ENCODE peak calls at places on chromosomes 7 and 10, in seven cellular contexts. I is left ventricle myocardium inferior, R is cardiac muscle cell, P is heart right ventricle, M is adipocyte, W is tibial nerve, D is GM23338. Y is an unnamed sample.

GRCh38 chr10:70190581-70190980 is 20.3 kb upstream of the SAR1A start:
- DNase-seq in I (no peak), R (peak; percentile 72), P (no peak), M (peak; percentile 52), W (no peak), D (no peak), Y (no peak)

GRCh38 chr7:17062433-17063383 is 180.9 kb upstream of the AGR3 start:
- DNase-seq in I (no peak), R (no peak), P (no peak), M (peak; percentile 47), W (no peak), D (no peak), Y (no peak)

GRCh38 chr7:75984130-75985008 is 10.0 kb downstream of the TMEM120A start:
- DNase-seq in I (no peak), R (no peak), P (no peak), M (no peak), W (no peak), D (no peak), Y (no peak)

GRCh38 chr10:56317603-56318002 is 43.5 kb downstream of the ZWINT start:
- DNase-seq in I (no peak), R (no peak), P (no peak), M (no peak), W (no peak), D (no peak), Y (no peak)

GRCh38 chr7:78751253-78751652 is 702.2 kb downstream of the MAGI2 start:
- DNase-seq in I (no peak), R (no peak), P (no peak), M (no peak), W (no peak), D (no peak), Y (no peak)

GRCh38 chr7:43655584-43655983 is 72.7 kb downstream of the STK17A start:
- DNase-seq in I (no peak), R (no peak), P (no peak), M (no peak), W (no peak), D (no peak), Y (no peak)

GRCh38 chr7:100141554-100141949 is 7.2 kb upstream of the LAMTOR4 start:
- DNase-seq in I (no peak), R (no peak), P (no peak), M (no peak), W (no peak), D (no peak), Y (no peak)

GRCh38 chr10:33524966-33525365 is 190.5 kb upstream of the NRP1 start:
- DNase-seq in I (no peak), R (no peak), P (no peak), M (peak; percentile 76), W (no peak), D (no peak), Y (no peak)

GRCh38 chr10:130336612-130337304 is 200.6 kb downstream of the GLRX3 start:
- DNase-seq in I (no peak), R (no peak), P (no peak), M (no peak), W (no peak), D (no peak), Y (no peak)

GRCh38 chr7:101258243-101258731 is 13.4 kb upstream of the FIS1 start:
- DNase-seq in I (no peak), R (no peak), P (no peak), M (no peak), W (no peak), D (no peak), Y (no peak)

GRCh38 chr7:86643478-86644281 is at the start of gene GRM3:
- DNase-seq in I (peak; percentile 24), R (peak; percentile 88), P (no peak), M (no peak), W (no peak), D (peak; percentile 91), Y (no peak)

GRCh38 chr7:47581821-47582747 is at the start of gene TNS3:
- DNase-seq in I (peak; percentile 44), R (peak; percentile 68), P (no peak), M (peak; percentile 83), W (no peak), D (peak; percentile 78), Y (peak; percentile 62)

GRCh38 chr10:118802126-118802793 is 47.5 kb upstream of the CACUL1 start:
- DNase-seq in I (no peak), R (no peak), P (no peak), M (no peak), W (no peak), D (no peak), Y (no peak)

GRCh38 chr10:3806603-3807002 is 21.6 kb upstream of the KLF6 start:
- DNase-seq in I (no peak), R (no peak), P (no peak), M (peak; percentile 76), W (no peak), D (no peak), Y (no peak)

GRCh38 chr10:10311966-10312365 is 705.7 kb upstream of the CELF2 start:
- DNase-seq in I (no peak), R (no peak), P (no peak), M (no peak), W (no peak), D (no peak), Y (no peak)

GRCh38 chr7:24728503-24729364 is 28.5 kb downstream of the GSDME start:
- DNase-seq in I (no peak), R (no peak), P (no peak), M (no peak), W (no peak), D (no peak), Y (no peak)

DNA sequence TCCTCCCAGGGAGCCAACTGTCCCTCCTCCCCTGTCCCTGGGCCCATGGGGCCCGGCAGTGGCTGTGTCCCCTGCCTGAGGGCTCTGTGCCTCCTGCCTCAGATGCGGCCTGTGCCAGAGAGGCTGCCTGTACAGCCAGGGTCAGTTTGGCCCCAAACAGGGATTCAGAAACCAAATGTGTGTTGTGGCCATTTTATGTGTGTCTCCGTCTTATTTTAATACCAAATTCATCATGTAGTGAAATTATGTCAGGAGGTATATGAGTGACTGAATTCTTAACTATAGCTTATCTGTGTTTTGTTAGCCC is 114.8 kb downstream of the NT5C2 start:
- DNase-seq in I (no peak), R (no peak), P (no peak), M (no peak), W (no peak), D (no peak), Y (no peak)
- H3K36me3 ChIP-seq in I (peaks cover 28% of the 10 kb centered on the region), R (peaks cover 3% of the 10 kb centered on the region), P (peaks cover 31% of the 10 kb centered on the region), M (peaks cover 4% of the 10 kb centered on the region), W (no peaks in the 10 kb centered on the region), D (no peaks in the 10 kb centered on the region), Y (peaks cover 4% of the 10 kb centered on the region)

GRCh38 chr7:2667843-2668242 is 20.2 kb upstream of the AMZ1 start:
- DNase-seq in I (no peak), R (no peak), P (no peak), M (no peak), W (no peak), D (no peak), Y (no peak)

GRCh38 chr7:2666130-2666529 is 21.9 kb upstream of the AMZ1 start:
- DNase-seq in I (no peak), R (no peak), P (no peak), M (no peak), W (no peak), D (no peak), Y (no peak)

GRCh38 chr7:2670171-2670570 is 17.8 kb upstream of the AMZ1 start:
- DNase-seq in I (no peak), R (no peak), P (no peak), M (no peak), W (no peak), D (no peak), Y (no peak)

GRCh38 chr7:2666588-2667250 is 21.3 kb upstream of the AMZ1 start:
- DNase-seq in I (no peak), R (no peak), P (no peak), M (no peak), W (no peak), D (no peak), Y (no peak)

GRCh38 chr7:2668401-2668800 is 19.6 kb upstream of the AMZ1 start:
- DNase-seq in I (no peak), R (no peak), P (no peak), M (no peak), W (no peak), D (no peak), Y (no peak)
- H3K36me3 ChIP-seq in I (no peaks in the 10 kb centered on the region), R (no peaks in the 10 kb centered on the region), P (no peaks in the 10 kb centered on the region), M (no peaks in the 10 kb centered on the region), W (no peaks in the 10 kb centered on the region), D (no peaks in the 10 kb centered on the region), Y (no peaks in the 10 kb centered on the region)

GRCh38 chr7:116901143-116901542 is 38.8 kb downstream of the CAPZA2 start:
- DNase-seq in I (no peak), R (no peak), P (no peak), M (no peak), W (no peak), D (no peak), Y (no peak)
- H3K36me3 ChIP-seq in I (peaks cover 40% of the 10 kb centered on the region), R (peaks cover 62% of the 10 kb centered on the region), P (peaks cover 82% of the 10 kb centered on the region), M (peaks cover 72% of the 10 kb centered on the region), W (no peaks in the 10 kb centered on the region), D (peaks cover 2% of the 10 kb centered on the region), Y (no peaks in the 10 kb centered on the region)

GRCh38 chr7:66142996-66143395 is 28.3 kb downstream of the CRCP start:
- DNase-seq in I (no peak), R (no peak), P (no peak), M (no peak), W (no peak), D (no peak), Y (no peak)

GRCh38 chr7:66143876-66144332 is 29.3 kb downstream of the CRCP start:
- DNase-seq in I (no peak), R (no peak), P (no peak), M (no peak), W (no peak), D (no peak), Y (no peak)

GRCh38 chr7:66145404-66145843 is 30.8 kb downstream of the CRCP start:
- DNase-seq in I (peak; percentile 75), R (peak; percentile 29), P (peak; percentile 59), M (peak; percentile 31), W (no peak), D (no peak), Y (no peak)

GRCh38 chr7:66150471-66150870 is 35.8 kb downstream of the CRCP start:
- DNase-seq in I (peak; percentile 61), R (no peak), P (peak; percentile 66), M (peak; percentile 45), W (peak; percentile 48), D (no peak), Y (no peak)

DNA sequence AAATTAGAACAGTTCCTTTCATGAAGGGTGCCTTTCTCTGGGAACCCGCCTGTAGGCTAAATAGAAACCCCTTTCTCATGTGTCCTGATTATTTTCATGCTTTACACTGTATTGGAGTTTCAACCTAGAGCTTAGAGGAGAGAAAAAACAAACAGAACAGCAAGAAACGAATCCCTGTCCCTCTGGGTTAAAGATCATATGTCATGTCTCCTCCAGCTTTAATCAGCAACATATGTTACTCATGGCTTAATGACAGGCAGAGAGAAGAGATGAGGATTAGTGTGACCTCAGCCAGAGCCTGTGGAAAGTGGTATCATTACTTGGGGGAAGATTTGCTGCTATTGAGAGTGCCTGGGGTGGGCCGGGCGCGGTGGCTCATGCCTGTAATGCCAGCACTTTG is 32.1 kb downstream of the CRCP start:
- DNase-seq in I (no peak), R (no peak), P (no peak), M (peak; percentile 78), W (no peak), D (no peak), Y (no peak)
- H3K36me3 ChIP-seq in I (peaks cover 33% of the 10 kb centered on the region), R (peaks cover 3% of the 10 kb centered on the region), P (peaks cover 75% of the 10 kb centered on the region), M (peaks cover 25% of the 10 kb centered on the region), W (no peaks in the 10 kb centered on the region), D (peaks cover 18% of the 10 kb centered on the region), Y (no peaks in the 10 kb centered on the region)

Y was measured in aorta.